ENCODE peak calls at places on chromosome 16, in four cellular contexts. T is psoas muscle, B is Peyer's patch, U is heart right ventricle. X is an unnamed sample.

GRCh38 chr16:67150058-67150832 is 553 bp downstream of the B3GNT9 start:
- DNase-seq in U (peak; percentile 64), B (no peak), T (peak; percentile 59), X (peak; percentile 69)

GRCh38 chr16:12575288-12575687 is 228.4 kb downstream of the CPPED1 start:
- DNase-seq in T (no peak), B (no peak), U (no peak), X (no peak)

GRCh38 chr16:60945225-60945624 is 1091.0 kb downstream of the CDH8 start:
- DNase-seq in U (no peak), T (no peak), B (no peak), X (no peak)

GRCh38 chr16:11497329-11497805 is 89.4 kb downstream of the LITAF start:
- DNase-seq in T (peak; percentile 92), B (peak; percentile 33), U (peak; percentile 87), X (peak; percentile 77)

GRCh38 chr16:71927383-71927782 is 32.1 kb downstream of the IST1 start:
- DNase-seq in B (no peak), U (peak; percentile 25), T (peak; percentile 53), X (no peak)

GRCh38 chr16:69270395-69270794 is 40.8 kb upstream of the VPS4A start:
- DNase-seq in U (no peak), B (no peak), T (no peak), X (no peak)

GRCh38 chr16:55136356-55136755 is 187.6 kb upstream of the IRX6 start:
- DNase-seq in T (no peak), U (no peak), B (no peak), X (no peak)

GRCh38 chr16:2015117-2015946 is 4.3 kb upstream of the NPW start:
- DNase-seq in B (no peak), U (no peak), T (no peak), X (peak; percentile 85)

GRCh38 chr16:77043076-77043475 is 147.9 kb upstream of the MON1B start:
- DNase-seq in U (no peak), B (no peak), T (no peak), X (no peak)

GRCh38 chr16:24980077-24980793 is 34.9 kb downstream of the ARHGAP17 start:
- DNase-seq in B (no peak), T (peak; percentile 53), U (no peak), X (no peak)

GRCh38 chr16:19781196-19781595 is 63.1 kb downstream of the IQCK start:
- DNase-seq in B (no peak), T (no peak), U (no peak), X (no peak)

GRCh38 chr16:31476305-31477219 is 4.6 kb downstream of the TGFB1I1 start:
- DNase-seq in B (peak; percentile 95), U (peak; percentile 76), T (peak; percentile 73), X (peak; percentile 97)

GRCh38 chr16:85086347-85087291 is 25.7 kb downstream of the CIBAR2 start:
- DNase-seq in T (peak; percentile 75), U (peak; percentile 69), B (peak; percentile 88), X (peak; percentile 90)

GRCh38 chr16:2251281-2252111 is at the start of gene ECI1:
- DNase-seq in U (peak; percentile 99), T (peak; percentile 96), B (peak; percentile 92), X (peak; percentile 98)

GRCh38 chr16:11546522-11547485 is 39.9 kb downstream of the LITAF start:
- DNase-seq in B (no peak), U (no peak), T (no peak), X (no peak)

GRCh38 chr16:87778476-87778829 is 12.7 kb upstream of the KLHDC4 start:
- DNase-seq in B (no peak), U (no peak), T (no peak), X (no peak)

GRCh38 chr16:80862153-80862552 is 57.8 kb upstream of the CDYL2 start:
- DNase-seq in T (no peak), B (no peak), U (no peak), X (no peak)

GRCh38 chr16:19542138-19542821 is 13.2 kb upstream of the VPS35L start:
- DNase-seq in T (no peak), B (no peak), U (no peak), X (no peak)

GRCh38 chr16:28935924-28936783 is 4.4 kb downstream of the CD19 start:
- DNase-seq in B (peak; percentile 65), U (peak; percentile 85), T (peak; percentile 83), X (peak; percentile 93)

GRCh38 chr16:84156342-84156784 is 11.3 kb downstream of the DNAAF1 start:
- DNase-seq in T (no peak), U (no peak), B (no peak), X (no peak)

GRCh38 chr16:23081675-23082119 is 67.6 kb downstream of the USP31 start:
- DNase-seq in B (no peak), U (no peak), T (no peak), X (no peak)

GRCh38 chr16:48628359-48628985 is 18.5 kb upstream of the N4BP1 start:
- DNase-seq in B (no peak), U (no peak), T (no peak), X (no peak)

GRCh38 chr16:425082-425718 is at the start of gene RAB11FIP3:
- DNase-seq in U (peak; percentile 87), B (peak; percentile 83), T (peak; percentile 86), X (peak; percentile 85)

GRCh38 chr16:426906-427249 is 1.4 kb downstream of the RAB11FIP3 start:
- DNase-seq in T (no peak), U (no peak), B (no peak), X (no peak)

GRCh38 chr16:426115-426905 is 861 bp downstream of the RAB11FIP3 start:
- DNase-seq in T (peak; percentile 36), B (no peak), U (peak; percentile 29), X (peak; percentile 25)

GRCh38 chr16:424623-425081 is 797 bp upstream of the RAB11FIP3 start:
- DNase-seq in T (peak; percentile 72), U (peak; percentile 61), B (no peak), X (no peak)

DNA sequence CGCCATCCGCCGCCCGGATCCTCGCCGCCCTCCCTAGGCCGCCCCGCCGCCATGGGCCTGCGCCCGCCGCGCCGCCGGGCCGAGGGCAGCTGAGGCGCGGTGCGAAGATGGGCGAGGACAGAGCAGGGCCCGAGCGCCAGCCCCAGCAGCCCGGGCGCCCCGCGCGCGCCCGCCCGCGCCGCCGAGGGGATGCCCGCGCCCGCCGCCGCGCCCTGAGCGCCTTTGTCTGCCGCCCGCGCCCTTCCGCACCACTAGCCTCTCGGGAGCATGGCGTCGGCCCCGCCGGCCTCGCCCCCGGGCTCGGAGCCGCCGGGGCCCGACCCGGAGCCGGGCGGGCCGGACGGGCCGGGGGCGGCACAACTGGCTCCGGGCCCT is 278 bp downstream of the RAB11FIP3 start:
- DNase-seq in U (no peak), B (no peak), T (peak; percentile 35), X (no peak)
- H3K4me3 ChIP-seq in U (peak overlapping the region; percentile 67), B (peak overlapping the region; percentile 67), T (peak overlapping the region; percentile 89), X (peak overlapping the region; percentile 21)

GRCh38 chr16:17416461-17417221 is 54.1 kb downstream of the XYLT1 start:
- DNase-seq in U (no peak), T (no peak), B (peak; percentile 83), X (peak; percentile 45)

GRCh38 chr16:17413508-17413907 is 57.3 kb downstream of the XYLT1 start:
- DNase-seq in U (no peak), T (no peak), B (no peak), X (no peak)

GRCh38 chr16:17414916-17415315 is 55.8 kb downstream of the XYLT1 start:
- DNase-seq in B (no peak), T (no peak), U (no peak), X (no peak)

GRCh38 chr16:17412221-17412620 is 58.5 kb downstream of the XYLT1 start:
- DNase-seq in T (no peak), B (no peak), U (no peak), X (no peak)

GRCh38 chr16:17414421-17414820 is 56.3 kb downstream of the XYLT1 start:
- DNase-seq in B (peak; percentile 72), T (no peak), U (no peak), X (no peak)
- H3K4me1 ChIP-seq in B (peaks cover 9% of the 10 kb centered on the region), T (no peaks in the 10 kb centered on the region), U (peaks cover 30% of the 10 kb centered on the region), X (no peaks in the 10 kb centered on the region)

GRCh38 chr16:56610609-56611111 is 2.3 kb downstream of the MT2A start:
- DNase-seq in B (no peak), U (no peak), T (no peak), X (no peak)

GRCh38 chr16:56613706-56614105 is 5.3 kb downstream of the MT2A start:
- DNase-seq in B (no peak), T (no peak), U (no peak), X (no peak)

GRCh38 chr16:56609463-56609921 is 1.1 kb downstream of the MT2A start:
- DNase-seq in B (peak; percentile 86), U (no peak), T (peak; percentile 57), X (peak; percentile 52)

GRCh38 chr16:56610017-56610608 is 1.7 kb downstream of the MT2A start:
- DNase-seq in U (no peak), T (peak; percentile 74), B (peak; percentile 58), X (peak; percentile 61)

GRCh38 chr16:56611281-56611833 is 3.0 kb downstream of the MT2A start:
- DNase-seq in T (peak; percentile 84), B (no peak), U (peak; percentile 59), X (peak; percentile 23)
- H3K4me3 ChIP-seq in T (peak overlapping the region; percentile 89), B (no peak overlapping the region), U (no peak overlapping the region), X (no peak overlapping the region)

DNA sequence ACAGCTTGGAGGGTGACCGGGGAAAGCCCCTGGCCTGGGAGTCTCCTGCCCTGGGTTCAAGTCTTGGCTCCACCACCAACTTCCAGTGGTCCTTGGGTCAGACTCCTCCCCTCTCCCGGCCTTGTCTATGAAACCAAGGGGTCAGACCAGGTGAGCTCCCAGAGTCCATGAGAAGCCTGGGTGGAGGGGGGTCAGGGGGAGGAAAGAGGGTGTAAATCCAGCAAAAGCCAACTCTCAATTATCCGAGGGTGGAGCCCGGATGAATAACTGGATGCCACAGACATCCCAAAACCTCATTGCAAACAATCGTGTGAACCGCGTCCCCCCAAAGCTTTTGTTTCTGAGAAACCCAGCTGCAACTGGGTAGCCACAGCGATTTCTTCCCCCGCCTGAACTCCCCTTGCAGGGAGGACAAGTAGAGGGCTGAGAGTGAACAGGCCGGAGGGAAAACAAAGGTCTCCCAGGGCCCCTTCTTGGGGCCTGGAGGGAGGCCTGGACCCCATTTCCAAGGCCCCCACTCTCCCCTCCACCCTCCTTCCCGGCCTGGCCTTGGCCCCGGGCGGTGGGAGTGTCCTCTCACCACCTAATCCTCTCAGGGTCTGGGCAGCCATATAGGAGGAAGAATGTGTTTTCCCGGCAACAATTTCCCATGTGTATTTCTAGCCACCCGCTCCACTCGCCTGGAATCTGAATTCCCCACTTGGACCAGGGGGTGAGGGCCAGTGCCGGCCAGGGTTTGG is 2.5 kb downstream of the GLIS2 start:
- DNase-seq in T (no peak), U (no peak), B (no peak), X (no peak)
- H3K4me1 ChIP-seq in T (peaks cover 5% of the 10 kb centered on the region), U (peaks cover 75% of the 10 kb centered on the region), B (peaks cover 11% of the 10 kb centered on the region), X (peaks cover 21% of the 10 kb centered on the region)